ENCODE peak calls at places on chromosomes 4 and X, in ten cellular contexts. M is activated CD4-positive, alpha-beta T cell treated with anti-CD3 and anti-CD28 coated beads, Interleukin-2, amount 50 U/mL, for 24 hours; N is ELR; T is T-helper 9 cell; U is A549; O is AML-193; Q is endothelial cell; R is OCI-LY7; Y is NCI-H2029 treated with DMSO at 0.1 percent for 48 hours; A is activated T-helper 9 cell treated with anti-CD3 and anti-CD28 coated beads, Interleukin-2, amount 50 U/mL, for 16 hours. F is an unnamed sample.

GRCh38 chrX:545488-545887 is 85.1 kb upstream of the SHOX start:
- DNase-seq in M (no peak), N (no peak), T (no peak), U (no peak), O (no peak), Q (no peak), R (no peak), Y (no peak), A (no peak), F (no peak)

GRCh38 chrX:47634871-47635575 is 5.3 kb upstream of the CFP start:
- DNase-seq in M (no peak), N (no peak), T (no peak), U (no peak), O (no peak), Q (no peak), R (no peak), Y (no peak), A (no peak), F (no peak)

GRCh38 chr4:41095973-41096372 is 118.4 kb downstream of the APBB2 start:
- DNase-seq in M (no peak), N (peak), T (no peak), U (no peak), O (no peak), Q (no peak), R (peak), Y (no peak), A (no peak), F (peak)

GRCh38 chr4:101919373-101919977 is 128.9 kb downstream of the BANK1 start:
- DNase-seq in M (no peak), N (no peak), T (no peak), U (no peak), O (no peak), Q (no peak), R (no peak), Y (no peak), A (no peak), F (no peak)

GRCh38 chr4:182145360-182145905 is 97.8 kb upstream of the TENM3 start:
- DNase-seq in M (no peak), N (no peak), T (no peak), U (no peak), O (no peak), Q (no peak), R (no peak), Y (no peak), A (no peak), F (peak)

GRCh38 chr4:121738780-121739547 is 26.0 kb downstream of the SMIM43 start:
- DNase-seq in M (no peak), N (no peak), T (no peak), U (no peak), O (no peak), Q (no peak), R (no peak), Y (no peak), A (no peak), F (no peak)

GRCh38 chrX:96987228-96987627 is 103.5 kb downstream of the RPA4 start:
- DNase-seq in M (no peak), N (peak), T (no peak), U (no peak), O (no peak), Q (no peak), R (no peak), Y (no peak), A (no peak), F (no peak)

GRCh38 chr4:184439856-184440592 is 34.3 kb downstream of the IRF2 start:
- DNase-seq in M (no peak), N (no peak), T (no peak), U (no peak), O (no peak), Q (no peak), R (no peak), Y (peak), A (no peak), F (no peak)

GRCh38 chr4:40531636-40532023 is 98.0 kb downstream of the RBM47 start:
- DNase-seq in M (no peak), N (no peak), T (no peak), U (no peak), O (no peak), Q (no peak), R (no peak), Y (no peak), A (no peak), F (no peak)

GRCh38 chrX:45347877-45348675 is 147.4 kb upstream of the DIPK2B start:
- DNase-seq in M (no peak), N (peak), T (no peak), U (no peak), O (no peak), Q (no peak), R (no peak), Y (no peak), A (no peak), F (no peak)